ENCODE peak calls at places on chromosomes 16 and 17, in six cellular contexts. U is NCI-H1417 treated with DMSO at 0.1 percent for 48 hours, C is T-helper 17 cell, L is AG20443, N is GM04503, K is amniotic stem cell. D is an unnamed sample.

GRCh38 chr17:45021607-45022287 is 29.7 kb downstream of the DCAKD start:
- DNase-seq in U (no peak), C (peak), L (peak), N (no peak), K (peak), D (peak)

GRCh38 chr16:50326835-50327465 is 41.8 kb downstream of the BRD7 start:
- DNase-seq in U (no peak), C (peak), L (peak), N (no peak), K (no peak), D (peak)

GRCh38 chr16:79895053-79895916 is 294.7 kb upstream of the MAF start:
- DNase-seq in U (no peak), C (no peak), L (no peak), N (no peak), K (no peak), D (no peak)

GRCh38 chr17:40466298-40466971 is 23.2 kb downstream of the IGFBP4 start:
- DNase-seq in U (no peak), C (no peak), L (no peak), N (no peak), K (no peak), D (no peak)

GRCh38 chr17:4934173-4934979 is 2.3 kb downstream of the GP1BA start:
- DNase-seq in U (no peak), C (no peak), L (peak), N (no peak), K (no peak), D (peak)

GRCh38 chr17:17661834-17662233 is 19.4 kb upstream of the RAI1 start:
- DNase-seq in U (no peak), C (no peak), L (no peak), N (no peak), K (no peak), D (no peak)

GRCh38 chr17:19578545-19578944 is 44.9 kb downstream of the SLC47A1 start:
- DNase-seq in U (no peak), C (no peak), L (peak), N (no peak), K (no peak), D (no peak)

GRCh38 chr17:81409190-81409935 is 14.1 kb downstream of the BAHCC1 start:
- DNase-seq in U (no peak), C (no peak), L (no peak), N (no peak), K (no peak), D (no peak)

GRCh38 chr16:68069511-68070248 is 15.5 kb upstream of the NFATC3 start:
- DNase-seq in U (no peak), C (no peak), L (no peak), N (no peak), K (no peak), D (no peak)

GRCh38 chr17:76166168-76166567 is 25.1 kb upstream of the FOXJ1 start:
- DNase-seq in U (no peak), C (no peak), L (peak), N (no peak), K (no peak), D (peak)

GRCh38 chr17:51873302-51873701 is 285.2 kb downstream of the CA10 start:
- DNase-seq in U (no peak), C (no peak), L (no peak), N (no peak), K (no peak), D (no peak)

GRCh38 chr17:68435876-68436842 is 21.1 kb downstream of the WIPI1 start:
- DNase-seq in U (peak), C (peak), L (peak), N (no peak), K (peak), D (peak)

GRCh38 chr17:64278614-64279013 is 15.6 kb upstream of the TEX2 start:
- DNase-seq in U (no peak), C (no peak), L (no peak), N (no peak), K (no peak), D (peak)

GRCh38 chr16:14015948-14016347 is 55.2 kb upstream of the MRTFB start:
- DNase-seq in U (no peak), C (no peak), L (peak), N (peak), K (peak), D (peak)

GRCh38 chr17:44807817-44808155 is 22.3 kb downstream of the GJC1 start:
- DNase-seq in U (no peak), C (no peak), L (peak), N (peak), K (no peak), D (peak)